ENCODE peak calls at places on chromosomes 3 and 15, in eight cellular contexts. K is ovary; S is NB4; E is fibroblast of mammary gland; D is stimulated activated CD4-positive, alpha-beta T cell treated with anti-CD3 and anti-CD28 coated beads, Interleukin-12 subunit alpha, Interleukin-12 subunit beta, amount 100 ng/mL, for 4 hours; L is HTR-8/SVneo; N is NCI-H1092; X is AG04449. I is an unnamed sample.

GRCh38 chr3:42701371-42702065 is 1.1 kb downstream of the HHATL start:
- DNase-seq in X (no peak), N (no peak), L (peak), E (no peak), D (peak), S (peak), K (no peak), I (peak)

GRCh38 chr15:34252545-34252944 is 27.7 kb downstream of the EMC4 start:
- DNase-seq in N (no peak), K (no peak), L (no peak), E (no peak), X (no peak), D (no peak), S (peak), I (no peak)

GRCh38 chr3:43759297-43759782 is 68.6 kb downstream of the ABHD5 start:
- DNase-seq in D (no peak), N (no peak), L (peak), E (peak), K (no peak), S (peak), X (peak), I (peak)

GRCh38 chr3:119302697-119303630 is 8.8 kb downstream of the ARHGAP31 start:
- DNase-seq in D (no peak), K (no peak), S (no peak), X (no peak), N (no peak), E (no peak), L (no peak), I (no peak)

GRCh38 chr15:72796210-72796514 is 12.6 kb upstream of the ADPGK start:
- DNase-seq in N (no peak), X (no peak), D (no peak), K (no peak), L (no peak), E (peak), S (peak), I (no peak)

GRCh38 chr3:53941174-53941573 is 49.5 kb upstream of the SELENOK start:
- DNase-seq in X (no peak), N (no peak), D (no peak), S (no peak), K (no peak), E (peak), L (no peak), I (peak)

GRCh38 chr3:116059421-116060096 is 385.7 kb downstream of the LSAMP start:
- DNase-seq in K (no peak), D (no peak), S (no peak), L (peak), E (peak), N (no peak), X (peak), I (peak)

GRCh38 chr3:13187593-13187992 is 114.4 kb upstream of the IQSEC1 start:
- DNase-seq in S (no peak), X (no peak), N (no peak), L (no peak), D (no peak), K (no peak), E (no peak), I (no peak)

GRCh38 chr3:151403246-151403645 is 18.7 kb upstream of the P2RY12 start:
- DNase-seq in E (peak), D (no peak), N (no peak), S (no peak), X (no peak), K (no peak), L (no peak), I (no peak)

GRCh38 chr3:29912600-29913288 is 631.9 kb downstream of the RBMS3 start:
- DNase-seq in D (no peak), X (no peak), S (no peak), E (peak), N (no peak), L (no peak), K (no peak), I (no peak)

GRCh38 chr3:8279476-8279875 is 222.1 kb upstream of the LMCD1 start:
- DNase-seq in E (no peak), L (no peak), N (no peak), X (no peak), D (no peak), S (no peak), K (no peak), I (no peak)

GRCh38 chr3:64684715-64685261 is 3.0 kb downstream of the ADAMTS9 start:
- DNase-seq in X (no peak), D (no peak), N (no peak), L (no peak), S (no peak), E (peak), K (peak), I (no peak)

GRCh38 chr3:133941390-133941789 is 45.7 kb upstream of the RAB6B start:
- DNase-seq in S (no peak), N (no peak), X (no peak), D (no peak), E (peak), L (peak), K (no peak), I (peak)

GRCh38 chr15:65939901-65940617 is 70.8 kb downstream of the RAB11A start:
- DNase-seq in E (peak), N (peak), X (peak), D (no peak), S (no peak), K (no peak), L (peak), I (peak)

GRCh38 chr15:56953790-56954189 is 35.3 kb downstream of the TCF12 start:
- DNase-seq in K (no peak), X (no peak), N (no peak), D (no peak), E (no peak), S (no peak), L (no peak), I (no peak)

GRCh38 chr15:67915374-67916050 is 75.7 kb upstream of the RNU6-1 start:
- DNase-seq in N (peak), D (no peak), X (no peak), E (no peak), S (no peak), L (no peak), K (peak), I (peak)

GRCh38 chr15:99993681-99994131 is 260.5 kb upstream of the LYSMD4 start:
- DNase-seq in X (no peak), E (no peak), L (no peak), D (no peak), S (no peak), N (no peak), K (no peak), I (no peak)

GRCh38 chr3:4825572-4826236 is 153.5 kb upstream of the BHLHE40 start:
- DNase-seq in S (peak), K (no peak), X (no peak), D (no peak), L (no peak), E (no peak), N (no peak), I (no peak)

GRCh38 chr15:37220949-37221670 is 120.8 kb upstream of the MEIS2 start:
- DNase-seq in S (no peak), N (no peak), K (no peak), X (no peak), L (no peak), E (no peak), D (no peak), I (no peak)

GRCh38 chr3:162525052-162525451 is 1028.4 kb downstream of the OTOL1 start:
- DNase-seq in L (peak), K (no peak), D (no peak), N (no peak), S (no peak), E (peak), X (peak), I (no peak)

GRCh38 chr3:133038089-133038730 is at the start of gene TMEM108:
- DNase-seq in K (no peak), D (no peak), S (no peak), L (peak), N (peak), X (no peak), E (peak), I (peak)

I was measured in MG63.